ENCODE peak calls at places on chromosomes 5 and 9, in five cellular contexts. F is hepatocyte, R is fibroblast of lung, T is GM23248, U is K562. K is an unnamed sample.

GRCh38 chr9:69174645-69175487 is 789 bp downstream of the TJP2 start:
- DNase-seq in F (peak; percentile 76), T (peak; percentile 99), R (peak; percentile 99), U (peak; percentile 51), K (peak; percentile 99)

GRCh38 chr5:150131461-150131860 is 24.2 kb downstream of the PDGFRB start:
- DNase-seq in T (peak; percentile 58), U (no peak), R (no peak), F (no peak), K (no peak)

GRCh38 chr5:163509288-163510040 is 4.0 kb downstream of the MAT2B start:
- DNase-seq in T (peak; percentile 79), R (peak; percentile 51), F (peak; percentile 44), U (peak; percentile 7), K (peak; percentile 42)

GRCh38 chr5:13985736-13986418 is 41.4 kb upstream of the DNAH5 start:
- DNase-seq in F (no peak), R (peak; percentile 83), U (no peak), T (peak; percentile 83), K (peak; percentile 73)

GRCh38 chr5:138408023-138408422 is 30.8 kb upstream of the REEP2 start:
- DNase-seq in U (no peak), R (no peak), F (peak; percentile 37), T (peak; percentile 6), K (no peak)

GRCh38 chr5:12237837-12238575 is 333.8 kb upstream of the CTNND2 start:
- DNase-seq in U (no peak), F (no peak), R (no peak), T (no peak), K (no peak)

GRCh38 chr9:135084881-135085760 is 2.3 kb upstream of the OLFM1 start:
- DNase-seq in T (no peak), U (no peak), R (no peak), F (no peak), K (no peak)

GRCh38 chr5:139847790-139848507 is 52.3 kb downstream of the PSD2 start:
- DNase-seq in F (peak; percentile 70), R (peak; percentile 40), T (peak; percentile 68), U (peak; percentile 28), K (peak; percentile 14)

GRCh38 chr5:133713746-133714145 is 101.4 kb upstream of the FSTL4 start:
- DNase-seq in U (no peak), R (peak; percentile 50), T (no peak), F (no peak), K (peak; percentile 37)

GRCh38 chr5:133285583-133286021 is 233.8 kb downstream of the HSPA4 start:
- DNase-seq in U (no peak), T (peak; percentile 50), R (peak; percentile 67), F (no peak), K (peak; percentile 55)

GRCh38 chr9:104233366-104233765 is 139.3 kb downstream of the SMC2 start:
- DNase-seq in F (no peak), R (no peak), U (no peak), T (no peak), K (no peak)

GRCh38 chr5:33343661-33344327 is 97.0 kb upstream of the TARS1 start:
- DNase-seq in R (peak; percentile 93), U (no peak), T (peak; percentile 89), F (no peak), K (peak; percentile 91)

GRCh38 chr9:110427497-110428104 is 89.9 kb upstream of the TXNDC8 start:
- DNase-seq in R (peak; percentile 41), F (peak; percentile 69), U (peak; percentile 33), T (peak; percentile 47), K (peak; percentile 20)

GRCh38 chr9:84411647-84412267 is 71.2 kb upstream of the SLC28A3 start:
- DNase-seq in U (no peak), R (no peak), T (no peak), F (no peak), K (no peak)

GRCh38 chr9:87337335-87338074 is 160.2 kb upstream of the DAPK1 start:
- DNase-seq in U (peak; percentile 8), F (peak; percentile 19), T (peak; percentile 28), R (peak; percentile 65), K (peak; percentile 63)

GRCh38 chr9:84254972-84255371 is 85.6 kb downstream of the SLC28A3 start:
- DNase-seq in R (no peak), T (no peak), U (no peak), F (peak; percentile 34), K (no peak)

GRCh38 chr9:136886610-136887597 is 588 bp downstream of the TRAF2 start:
- DNase-seq in R (peak; percentile 6), F (peak; percentile 59), U (peak; percentile 55), T (peak; percentile 66), K (no peak)

GRCh38 chr5:36692791-36693763 is 86.7 kb downstream of the SLC1A3 start:
- DNase-seq in U (peak; percentile 74), R (peak; percentile 68), T (peak; percentile 86), F (peak; percentile 90), K (peak; percentile 49)

GRCh38 chr9:81379655-81380054 is 309.7 kb downstream of the TLE1 start:
- DNase-seq in R (peak; percentile 58), F (no peak), T (peak; percentile 41), U (no peak), K (peak; percentile 45)

GRCh38 chr5:81426347-81426746 is 32.4 kb upstream of the ACOT12 start:
- DNase-seq in F (no peak), T (no peak), R (no peak), U (no peak), K (no peak)

GRCh38 chr5:6488021-6488420 is 39.4 kb downstream of the UBE2QL1 start:
- DNase-seq in F (no peak), U (no peak), R (peak; percentile 7), T (no peak), K (peak; percentile 0)

GRCh38 chr9:128203842-128204551 is 818 bp downstream of the DNM1 start:
- DNase-seq in F (peak; percentile 56), R (peak; percentile 57), T (peak; percentile 71), U (peak; percentile 89), K (no peak)

GRCh38 chr9:87613265-87614111 is 112.4 kb upstream of the CTSL start:
- DNase-seq in R (peak; percentile 51), U (no peak), F (no peak), T (no peak), K (no peak)

GRCh38 chr9:18632624-18633407 is 158.9 kb downstream of the ADAMTSL1 start:
- DNase-seq in F (peak; percentile 46), T (peak; percentile 92), U (no peak), R (peak; percentile 89), K (peak; percentile 87)

GRCh38 chr5:163089233-163089632 is 348.2 kb upstream of the CCNG1 start:
- DNase-seq in U (no peak), R (no peak), T (no peak), F (no peak), K (no peak)

GRCh38 chr5:74974451-74975089 is 77.8 kb downstream of the GCNT4 start:
- DNase-seq in F (no peak), T (no peak), U (no peak), R (no peak), K (no peak)

GRCh38 chr5:178350361-178351220 is 118.0 kb upstream of the PHYKPL start:
- DNase-seq in F (no peak), T (no peak), U (no peak), R (no peak), K (no peak)

GRCh38 chr5:151098185-151098813 is 17.5 kb upstream of the TNIP1 start:
- DNase-seq in F (no peak), U (no peak), T (no peak), R (no peak), K (no peak)

GRCh38 chr9:29976981-29977380 is 2403.7 kb upstream of the C9orf72 start:
- DNase-seq in T (no peak), R (no peak), U (no peak), F (no peak), K (no peak)

GRCh38 chr9:37984672-37985611 is 81.0 kb upstream of the SLC25A51 start:
- DNase-seq in U (peak; percentile 90), R (peak; percentile 83), F (no peak), T (peak; percentile 94), K (peak; percentile 82)

GRCh38 chr9:98771209-98771874 is 25.0 kb downstream of the ANKS6 start:
- DNase-seq in F (no peak), R (no peak), U (no peak), T (no peak), K (no peak)

GRCh38 chr9:98772364-98773155 is 23.8 kb downstream of the ANKS6 start:
- DNase-seq in T (no peak), F (no peak), R (no peak), U (no peak), K (no peak)

GRCh38 chr9:98774746-98775145 is 21.6 kb downstream of the ANKS6 start:
- DNase-seq in R (no peak), F (no peak), U (peak; percentile 76), T (peak; percentile 52), K (no peak)

GRCh38 chr9:98775831-98776441 is 20.4 kb downstream of the ANKS6 start:
- DNase-seq in R (peak; percentile 62), U (peak; percentile 80), F (peak; percentile 86), T (peak; percentile 75), K (peak; percentile 42)

DNA sequence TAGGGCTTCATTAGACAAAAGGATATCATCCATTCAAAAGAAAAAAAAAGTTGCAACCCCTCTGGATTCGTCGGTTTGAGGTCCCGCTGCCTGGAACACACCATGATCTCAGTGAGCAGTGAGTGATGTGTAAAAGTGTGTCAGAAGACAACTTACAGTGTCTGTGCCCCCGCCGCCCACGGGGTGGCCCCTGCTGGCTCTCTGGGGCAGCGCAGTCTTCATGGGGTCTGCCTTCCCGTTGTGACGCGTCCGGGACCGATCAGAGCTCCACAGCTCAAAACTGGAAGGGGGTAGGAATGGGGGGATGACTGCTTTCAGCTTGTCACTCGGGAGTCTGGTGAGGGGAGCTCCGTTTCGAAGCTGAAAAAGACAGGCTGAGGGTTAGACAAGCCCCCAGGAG is 22.6 kb downstream of the ANKS6 start:
- DNase-seq in F (no peak), R (no peak), T (no peak), U (no peak), K (no peak)
- H3K4me1 ChIP-seq in F (peaks cover 7% of the 10 kb centered on the region), R (no peaks in the 10 kb centered on the region), T (no peaks in the 10 kb centered on the region), U (no peaks in the 10 kb centered on the region), K (no peaks in the 10 kb centered on the region)

DNA sequence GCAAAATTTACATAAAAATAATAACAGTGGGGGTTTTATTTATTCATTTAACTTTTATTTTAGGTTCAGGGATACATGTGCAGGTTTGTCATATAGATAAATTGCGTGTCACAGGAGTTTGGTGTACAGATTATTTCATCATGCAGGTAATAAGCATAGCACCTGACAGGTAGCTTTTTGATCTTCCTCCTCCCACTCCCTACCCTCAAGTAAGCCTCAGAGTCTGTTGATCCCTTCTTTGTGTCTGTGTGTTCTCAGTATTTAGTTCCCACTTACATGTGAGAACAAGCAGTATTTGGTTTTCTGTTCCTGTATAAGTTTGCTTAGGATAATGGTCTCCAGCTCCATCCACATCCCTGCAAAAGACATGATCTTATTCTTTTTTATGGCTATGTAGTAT is 240.3 kb downstream of the KIAA0825 start:
- DNase-seq in F (no peak), R (no peak), U (no peak), T (no peak), K (no peak)
- TF ChIP-seq EZH2 in F (no peak), R (no peak), U (no peak), T (no peak), K (no peak)

DNA sequence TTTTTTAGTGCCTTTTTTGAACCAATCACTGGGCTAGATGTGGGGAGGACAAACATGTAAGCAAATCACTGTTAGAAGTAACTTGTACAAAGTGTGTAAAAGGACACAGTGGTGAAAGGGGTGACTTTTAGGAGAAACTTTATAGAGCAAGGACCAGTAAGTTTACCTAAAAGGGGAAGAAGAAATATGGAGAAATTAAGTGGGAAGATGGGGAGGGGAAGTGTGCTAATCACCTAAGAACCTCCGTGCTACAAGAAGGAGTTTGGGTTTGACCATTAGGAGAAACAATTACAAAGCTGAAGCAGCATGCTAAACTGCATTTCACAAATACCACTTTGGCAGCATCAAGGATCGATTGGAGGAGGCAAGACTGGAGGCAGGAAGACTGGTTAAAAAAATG is 17.3 kb downstream of the ITGA1 start:
- DNase-seq in F (no peak), U (no peak), T (no peak), R (no peak), K (no peak)
- H3K4me1 ChIP-seq in F (peaks cover 2% of the 10 kb centered on the region), U (no peaks in the 10 kb centered on the region), T (peaks cover 49% of the 10 kb centered on the region), R (peaks cover 15% of the 10 kb centered on the region), K (peaks cover 19% of the 10 kb centered on the region)

GRCh38 chr5:161547573-161548471 is 1.3 kb upstream of the GABRB2 start:
- DNase-seq in U (no peak), R (no peak), F (peak; percentile 16), T (peak; percentile 2), K (no peak)
- TF ChIP-seq EZH2 in U (no peak), R (peak; percentile 50), F (no peak), T (no peak), K (peak; percentile 88)